ENCODE peak calls at places on chromosomes 7 and 10, in five cellular contexts. D is H9, L is H1, X is neuronal stem cell, Q is trophoblast cell. P is an unnamed sample.

GRCh38 chr7:54615-55014 is 137.8 kb upstream of the FAM20C start:
- DNase-seq in Q (no peak), D (no peak), X (no peak), L (no peak), P (no peak)

GRCh38 chr10:72096115-72097000 is 8.0 kb upstream of the SPOCK2 start:
- DNase-seq in X (no peak), Q (no peak), D (no peak), L (no peak), P (peak)

GRCh38 chr7:133794490-133794889 is 332.6 kb upstream of the LRGUK start:
- DNase-seq in D (no peak), Q (no peak), X (no peak), L (no peak), P (peak)

GRCh38 chr10:36183726-36184125 is 541.6 kb upstream of the FZD8 start:
- DNase-seq in Q (peak), X (no peak), D (no peak), L (no peak), P (no peak)

GRCh38 chr10:96122824-96123223 is 7.3 kb upstream of the ZNF518A start:
- DNase-seq in Q (no peak), D (no peak), L (no peak), X (no peak), P (no peak)

GRCh38 chr7:134211817-134212216 is 84.7 kb downstream of the LRGUK start:
- DNase-seq in L (no peak), Q (no peak), X (no peak), D (no peak), P (no peak)

GRCh38 chr7:106485031-106485551 is 175.9 kb downstream of the CCDC71L start:
- DNase-seq in X (no peak), Q (no peak), L (no peak), D (no peak), P (peak)

GRCh38 chr7:39184387-39184786 is 206.7 kb downstream of the POU6F2 start:
- DNase-seq in L (no peak), D (no peak), Q (peak), X (no peak), P (no peak)

GRCh38 chr10:92222603-92223275 is 68.1 kb downstream of the CPEB3 start:
- DNase-seq in L (no peak), D (no peak), X (no peak), Q (no peak), P (peak)

GRCh38 chr7:6148724-6149360 is 117.7 kb downstream of the ANKRD61 start:
- DNase-seq in Q (no peak), X (no peak), L (no peak), D (no peak), P (no peak)

GRCh38 chr10:100470367-100470766 is 7.6 kb downstream of the WNT8B start:
- DNase-seq in Q (peak), D (no peak), X (no peak), L (no peak), P (peak)

GRCh38 chr10:118569241-118569881 is 26.1 kb downstream of the PRLHR start:
- DNase-seq in D (no peak), X (no peak), L (no peak), Q (peak), P (peak)

GRCh38 chr10:113555751-113556150 is 2.9 kb downstream of the HABP2 start:
- DNase-seq in Q (no peak), D (no peak), L (no peak), X (no peak), P (no peak)

GRCh38 chr7:1920266-1920681 is 250.2 kb downstream of the ELFN1 start:
- DNase-seq in L (no peak), Q (peak), D (no peak), X (no peak), P (no peak)

GRCh38 chr10:71254834-71255539 is 42.6 kb downstream of the UNC5B start:
- DNase-seq in L (no peak), Q (no peak), X (no peak), D (no peak), P (no peak)

GRCh38 chr7:157827045-157827862 is 490.4 kb downstream of the DNAJB6 start:
- DNase-seq in Q (no peak), L (no peak), X (no peak), D (no peak), P (no peak)

GRCh38 chr7:144821069-144821468 is 14.8 kb downstream of the TPK1 start:
- DNase-seq in D (no peak), Q (no peak), X (no peak), L (no peak), P (no peak)

GRCh38 chr10:89414146-89414878 is at the start of gene IFIT5:
- DNase-seq in L (no peak), D (peak), X (peak), Q (peak), P (peak)

GRCh38 chr10:5194431-5194830 is 2.2 kb upstream of the AKR1C4 start:
- DNase-seq in D (no peak), X (no peak), L (no peak), Q (no peak), P (no peak)

GRCh38 chr10:121668336-121669009 is 70.2 kb upstream of the FGFR2 start:
- DNase-seq in L (peak), D (peak), Q (no peak), X (no peak), P (no peak)

GRCh38 chr10:89414879-89415821 is 782 bp downstream of the IFIT5 start:
- DNase-seq in L (no peak), Q (peak), X (peak), D (peak), P (peak)

GRCh38 chr7:129949292-129950133 is 3.2 kb downstream of the UBE2H start:
- DNase-seq in L (no peak), D (peak), Q (peak), X (peak), P (peak)

GRCh38 chr10:18164771-18165361 is 24.6 kb downstream of the CACNB2 start:
- DNase-seq in Q (no peak), X (no peak), D (no peak), L (no peak), P (peak)

GRCh38 chr7:10973942-10974716 is 457 bp downstream of the PHF14 start:
- DNase-seq in D (peak), X (no peak), L (no peak), Q (peak), P (peak)

GRCh38 chr7:26190417-26190869 is 10.1 kb downstream of the HNRNPA2B1 start:
- DNase-seq in X (no peak), L (no peak), Q (peak), D (no peak), P (no peak)

GRCh38 chr10:17687117-17687831 is 43.3 kb downstream of the STAM start:
- DNase-seq in D (no peak), Q (no peak), L (no peak), X (no peak), P (no peak)

GRCh38 chr7:80206763-80207162 is 72.1 kb downstream of the GNAI1 start:
- DNase-seq in Q (no peak), X (no peak), D (no peak), L (no peak), P (no peak)

GRCh38 chr10:64097391-64098122 is 576.4 kb downstream of the REEP3 start:
- DNase-seq in D (no peak), Q (no peak), L (no peak), X (no peak), P (no peak)

GRCh38 chr10:64093304-64093703 is 572.1 kb downstream of the REEP3 start:
- DNase-seq in X (no peak), D (no peak), L (no peak), Q (no peak), P (no peak)

GRCh38 chr10:64101611-64102263 is 580.5 kb downstream of the REEP3 start:
- DNase-seq in Q (no peak), L (no peak), D (no peak), X (no peak), P (no peak)

GRCh38 chr10:64093946-64094560 is 572.9 kb downstream of the REEP3 start:
- DNase-seq in D (no peak), Q (no peak), X (no peak), L (no peak), P (no peak)

GRCh38 chr10:64096941-64097340 is 575.7 kb downstream of the REEP3 start:
- DNase-seq in Q (no peak), D (no peak), X (no peak), L (no peak), P (no peak)
- H2BK12ac ChIP-seq in Q (no peak), D (no peak), X (no peak), L (no peak), P (no peak)

GRCh38 chr7:70886547-70886946 is 245.4 kb upstream of the GALNT17 start:
- DNase-seq in L (no peak), Q (no peak), D (no peak), X (no peak), P (no peak)
- H2BK12ac ChIP-seq in L (no peak), Q (no peak), D (no peak), X (no peak), P (no peak)

DNA sequence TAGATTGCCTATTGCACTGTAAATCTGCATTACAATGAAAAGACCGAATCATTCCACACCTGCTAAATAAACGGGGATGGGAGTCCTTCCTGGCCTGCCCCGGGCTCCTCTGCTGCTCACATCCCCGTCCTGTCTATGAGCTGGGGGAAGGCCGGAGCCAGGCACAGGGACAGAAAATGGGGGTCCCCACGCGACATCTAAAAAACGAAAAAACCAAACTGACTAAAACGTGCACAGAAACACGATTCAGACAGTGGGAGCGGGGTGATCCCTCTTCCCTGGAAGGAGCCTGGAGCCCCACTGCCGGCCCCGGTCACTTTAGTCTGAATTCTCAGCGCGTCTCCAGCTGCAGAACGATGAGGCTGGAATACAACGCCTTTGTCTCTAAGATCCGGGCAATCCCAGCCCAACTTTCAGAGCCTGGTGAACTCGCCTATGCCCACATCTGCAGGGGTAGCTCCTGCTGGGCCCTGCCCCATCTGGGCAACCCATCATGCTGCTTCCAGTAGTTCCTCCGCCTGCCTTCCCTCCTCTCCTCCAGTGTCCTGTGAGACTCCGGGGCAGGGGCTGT is 78.0 kb downstream of the ADARB2 start:
- DNase-seq in D (no peak), L (no peak), Q (no peak), X (no peak), P (no peak)
- H2BK12ac ChIP-seq in D (no peak), L (no peak), Q (no peak), X (no peak), P (no peak)

GRCh38 chr7:32077806-32078205 is 7.6 kb upstream of the PDE1C start:
- DNase-seq in Q (no peak), X (no peak), D (no peak), L (no peak), P (no peak)
- H2BK12ac ChIP-seq in Q (no peak), X (no peak), D (no peak), L (no peak), P (no peak)

GRCh38 chr7:40268836-40269235 is 134.0 kb downstream of the SUGCT start:
- DNase-seq in X (no peak), Q (peak), L (no peak), D (no peak), P (no peak)

GRCh38 chr7:40267583-40267982 is 132.8 kb downstream of the SUGCT start:
- DNase-seq in Q (no peak), L (no peak), X (no peak), D (no peak), P (no peak)

DNA sequence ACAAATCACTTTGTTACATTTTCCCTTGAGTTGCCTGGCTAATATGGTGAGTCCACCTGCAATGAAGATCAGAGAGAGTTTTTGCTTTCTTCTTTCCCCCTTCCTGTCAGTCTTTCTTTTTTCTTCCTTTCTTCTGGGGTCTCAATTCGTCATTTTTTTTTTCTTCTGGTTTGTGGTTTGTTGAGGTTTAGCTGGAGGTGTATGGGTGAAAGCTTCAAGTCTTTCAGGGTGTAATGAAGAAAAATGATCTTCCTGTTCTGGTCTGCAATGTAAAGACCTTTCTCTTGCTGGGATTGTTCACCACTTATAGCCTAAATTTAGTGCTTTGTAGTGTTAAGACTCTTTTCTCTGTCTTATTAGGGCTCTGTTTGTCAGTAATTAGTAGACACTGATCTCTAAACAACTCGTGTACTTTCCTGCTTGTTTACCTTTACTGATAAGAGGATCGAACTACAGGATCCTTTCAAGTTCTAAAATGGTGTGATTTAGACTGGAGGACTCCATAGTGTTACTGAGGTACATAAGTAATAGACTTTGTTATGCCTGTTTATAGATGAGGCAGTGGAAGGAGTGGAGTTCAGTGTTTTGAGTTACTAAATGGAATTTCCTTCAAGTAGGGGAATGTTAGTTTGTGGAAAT is 129.1 kb downstream of the SUGCT start:
- DNase-seq in X (no peak), L (no peak), D (no peak), Q (no peak), P (no peak)
- H2BK12ac ChIP-seq in X (no peak), L (no peak), D (no peak), Q (no peak), P (no peak)

P was measured in mesenchymal stem cell.